ENCODE peak calls at places on chromosomes 6 and 20, in five cellular contexts. W, C, U, A and M are unnamed samples.
A peak's percentile ranks its signal among the peaks of the same experiment; 100 is the strongest.

GRCh38 chr6:38349795-38350194 is 289.9 kb downstream of the BTBD9 start:
- DNase-seq in W (no peak), C (no peak), U (peak; percentile 74), A (no peak), M (peak; percentile 41)

GRCh38 chr6:109867009-109867969 is 110.8 kb upstream of the GPR6 start:
- DNase-seq in W (peak; percentile 82), C (peak; percentile 85), U (peak; percentile 10), A (no peak), M (no peak)

GRCh38 chr6:111057074-111057752 is 30.1 kb upstream of the SLC16A10 start:
- DNase-seq in W (peak; percentile 60), C (no peak), U (peak; percentile 68), A (peak; percentile 39), M (no peak)

GRCh38 chr6:150301871-150302800 is 66.7 kb upstream of the IYD start:
- DNase-seq in W (no peak), C (no peak), U (peak; percentile 86), A (peak; percentile 30), M (peak; percentile 55)

GRCh38 chr6:111804627-111805235 is 68.5 kb downstream of the FYN start:
- DNase-seq in W (no peak), C (no peak), U (peak; percentile 87), A (no peak), M (peak; percentile 78)

GRCh38 chr6:28682542-28682941 is 156.9 kb downstream of the GPX5 start:
- DNase-seq in W (peak; percentile 74), C (no peak), U (no peak), A (no peak), M (no peak)

GRCh38 chr6:158040051-158040803 is 58.6 kb downstream of the SYNJ2 start:
- DNase-seq in W (no peak), C (peak; percentile 75), U (peak; percentile 96), A (peak; percentile 88), M (peak; percentile 89)

GRCh38 chr6:127119361-127120108 is 1.1 kb downstream of the RSPO3 start:
- DNase-seq in W (peak; percentile 80), C (peak; percentile 83), U (peak; percentile 69), A (peak; percentile 5), M (no peak)

GRCh38 chr20:23331951-23332350 is 18.6 kb upstream of the NXT1 start:
- DNase-seq in W (no peak), C (no peak), U (no peak), A (no peak), M (no peak)

GRCh38 chr20:46023999-46024398 is 5.0 kb upstream of the SLC12A5 start:
- DNase-seq in W (no peak), C (no peak), U (peak; percentile 27), A (no peak), M (no peak)

GRCh38 chr6:141398954-141399353 is 733.8 kb upstream of the GJE1 start:
- DNase-seq in W (no peak), C (no peak), U (peak; percentile 26), A (no peak), M (no peak)

GRCh38 chr6:80642452-80642851 is 536.0 kb downstream of the BCKDHB start:
- DNase-seq in W (no peak), C (no peak), U (peak; percentile 72), A (no peak), M (no peak)

GRCh38 chr6:20826378-20826777 is 292.1 kb downstream of the CDKAL1 start:
- DNase-seq in W (no peak), C (no peak), U (peak; percentile 77), A (no peak), M (peak; percentile 51)

GRCh38 chr6:151096255-151096612 is 143.5 kb upstream of the AKAP12 start:
- DNase-seq in W (peak; percentile 5), C (no peak), U (no peak), A (no peak), M (peak; percentile 37)

GRCh38 chr20:4989570-4989969 is 11.7 kb downstream of the SLC23A2 start:
- DNase-seq in W (no peak), C (no peak), U (no peak), A (no peak), M (no peak)

GRCh38 chr20:44196278-44196677 is 9.3 kb upstream of the JPH2 start:
- DNase-seq in W (no peak), C (no peak), U (peak; percentile 15), A (no peak), M (no peak)

GRCh38 chr6:139649128-139649527 is 274.7 kb upstream of the CITED2 start:
- DNase-seq in W (no peak), C (no peak), U (no peak), A (no peak), M (no peak)
- H3K4me3 ChIP-seq in W (no peak overlapping the region), C (no peak overlapping the region), U (no peak overlapping the region), A (no peak overlapping the region), M (no peak overlapping the region)

GRCh38 chr20:3213226-3213625 is 3.9 kb downstream of the ITPA start:
- DNase-seq in W (no peak), C (no peak), U (no peak), A (no peak), M (no peak)

GRCh38 chr20:3209946-3210317 is 634 bp downstream of the ITPA start:
- DNase-seq in W (no peak), C (no peak), U (peak; percentile 69), A (no peak), M (no peak)

GRCh38 chr20:3209023-3209945 is at the start of gene ITPA:
- DNase-seq in W (peak; percentile 86), C (peak; percentile 92), U (peak; percentile 64), A (peak; percentile 81), M (no peak)

DNA sequence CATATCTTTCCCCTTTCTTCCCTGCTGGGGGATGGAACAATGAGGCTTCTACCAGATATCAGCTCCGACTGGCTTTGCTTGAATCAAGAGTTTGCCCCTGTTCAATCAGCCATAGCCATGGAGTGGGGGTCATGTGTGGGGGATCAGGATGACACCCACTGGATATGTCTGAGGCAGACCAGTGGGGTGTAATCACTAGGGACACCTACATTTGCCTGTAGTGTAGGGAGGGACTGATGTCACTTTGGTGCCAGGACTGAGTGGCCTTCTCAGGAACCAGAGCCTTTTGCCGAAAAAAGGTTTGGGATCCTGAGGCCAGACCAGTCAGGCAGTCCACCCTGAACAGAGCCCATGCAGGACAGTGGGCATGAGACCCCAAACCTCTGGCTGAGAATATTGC is 1.0 kb downstream of the ITPA start:
- DNase-seq in W (no peak), C (no peak), U (no peak), A (no peak), M (no peak)
- H3K4me3 ChIP-seq in W (peak overlapping the region; percentile 97), C (no peak overlapping the region), U (peak overlapping the region; percentile 97), A (peak overlapping the region; percentile 84), M (peak overlapping the region; percentile 77)

GRCh38 chr6:34466242-34467185 is 638 bp downstream of the PACSIN1 start:
- DNase-seq in W (no peak), C (no peak), U (no peak), A (no peak), M (no peak)
- H3K4me3 ChIP-seq in W (peak overlapping the region; percentile 78), C (no peak overlapping the region), U (peak overlapping the region; percentile 61), A (no peak overlapping the region), M (peak overlapping the region; percentile 34)

DNA sequence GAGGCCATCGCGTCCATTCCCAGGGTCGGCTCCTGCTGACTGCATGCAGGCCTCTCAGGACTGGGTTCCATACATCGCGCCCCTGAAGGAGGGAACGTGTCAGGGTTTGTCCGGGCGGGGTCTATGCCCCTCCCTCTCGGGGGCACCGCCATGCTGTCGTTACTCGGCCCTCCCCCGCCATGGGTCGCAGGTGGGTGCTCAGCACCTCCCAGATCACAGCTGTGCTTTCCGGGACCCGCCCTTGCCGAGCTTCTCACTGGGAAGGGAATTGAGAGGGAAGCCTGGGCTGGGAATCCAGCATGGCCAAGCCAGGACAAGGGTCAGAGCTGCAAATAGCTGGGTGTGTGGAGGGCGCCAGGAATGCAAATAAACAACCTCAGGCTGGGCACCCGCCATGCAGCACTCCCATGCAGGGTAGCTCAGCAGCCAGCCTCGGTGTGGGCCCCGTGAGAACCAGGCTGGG is at the start of gene FRMD1:
- DNase-seq in W (no peak), C (no peak), U (no peak), A (no peak), M (no peak)
- H3K4me3 ChIP-seq in W (no peak within 1 kb of the TSS), C (no peak within 1 kb of the TSS), U (no peak within 1 kb of the TSS), A (no peak within 1 kb of the TSS), M (no peak within 1 kb of the TSS)

GRCh38 chr6:55957961-55958422 is 82.6 kb upstream of the BMP5 start:
- DNase-seq in W (no peak), C (no peak), U (peak; percentile 59), A (no peak), M (no peak)

GRCh38 chr6:55955684-55956083 is 80.3 kb upstream of the BMP5 start:
- DNase-seq in W (no peak), C (no peak), U (no peak), A (no peak), M (no peak)

GRCh38 chr6:55950071-55950814 is 74.9 kb upstream of the BMP5 start:
- DNase-seq in W (no peak), C (no peak), U (no peak), A (no peak), M (no peak)

GRCh38 chr6:55954436-55954835 is 79.0 kb upstream of the BMP5 start:
- DNase-seq in W (no peak), C (no peak), U (no peak), A (no peak), M (no peak)

DNA sequence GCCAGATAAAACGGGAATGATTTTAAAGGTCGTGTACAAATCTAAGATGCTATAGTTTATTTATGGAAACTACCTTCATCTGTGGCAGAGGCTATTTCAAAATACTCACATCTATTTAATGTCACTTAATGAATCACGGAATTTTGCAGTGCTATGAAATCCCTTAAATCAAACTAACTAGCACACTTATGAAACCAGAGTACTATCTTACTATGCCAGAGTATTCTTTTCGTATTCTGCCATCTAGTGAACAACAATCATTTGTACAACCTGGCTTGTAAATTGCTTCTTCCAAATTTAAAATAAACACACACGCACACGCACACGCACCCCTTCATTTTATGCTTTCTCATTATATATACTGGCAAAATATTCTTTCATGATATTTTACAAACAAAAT is 78.0 kb upstream of the BMP5 start:
- DNase-seq in W (no peak), C (no peak), U (peak; percentile 71), A (peak; percentile 10), M (peak; percentile 27)
- H3K4me3 ChIP-seq in W (no peak overlapping the region), C (no peak overlapping the region), U (peak overlapping the region; percentile 68), A (peak overlapping the region; percentile 41), M (peak overlapping the region; percentile 3)

DNA sequence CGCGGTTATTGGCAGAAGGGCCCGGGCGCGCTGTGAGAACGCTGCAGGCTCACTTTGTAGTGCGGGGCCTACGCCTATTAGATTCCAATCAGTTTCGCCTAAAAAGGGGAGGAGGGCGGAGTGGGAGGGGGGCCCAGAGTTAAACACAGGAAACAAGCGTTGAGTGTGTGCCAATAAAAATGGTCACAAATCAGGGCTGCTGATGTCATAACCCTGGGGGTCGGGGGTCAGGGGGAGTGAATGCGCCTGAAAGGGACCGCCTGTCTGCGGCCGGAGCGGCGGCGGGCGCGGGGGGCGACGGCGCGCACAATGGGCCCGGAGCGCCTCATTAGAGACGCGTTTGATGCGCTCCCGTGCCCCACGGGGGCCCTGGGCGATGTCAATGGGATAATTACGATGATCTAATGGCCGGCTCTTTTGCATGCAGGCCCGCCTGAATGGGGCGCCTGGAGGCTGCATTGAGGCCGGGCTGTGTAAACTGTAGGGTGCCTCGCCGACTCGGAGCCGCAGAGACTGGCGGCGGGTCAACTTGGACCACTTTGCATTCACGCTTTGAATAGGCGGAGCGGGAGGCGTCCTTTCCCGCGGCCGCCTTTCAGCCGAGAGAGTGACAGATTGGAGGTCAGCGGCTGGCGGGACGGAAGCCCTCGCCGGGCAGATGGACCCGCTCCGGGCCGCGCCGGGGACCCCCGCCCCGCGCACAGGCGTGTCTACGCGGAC is 296.0 kb downstream of the TFAP2C start:
- DNase-seq in W (peak; percentile 92), C (no peak), U (peak; percentile 54), A (peak; percentile 11), M (no peak)
- H3K4me3 ChIP-seq in W (peak overlapping the region; percentile 78), C (no peak overlapping the region), U (peak overlapping the region; percentile 68), A (peak overlapping the region; percentile 50), M (no peak overlapping the region)